ENCODE peak calls at places on chromosomes 3 and 15, in seven cellular contexts. S is thoracic aorta, P is suprapubic skin, C is IMR-90, H is Panc1, F is cardiac muscle cell, W is astrocyte of the spinal cord. Q is an unnamed sample.

GRCh38 chr3:122100591-122101491 is 45.7 kb downstream of the CD86 start:
- DNase-seq in F (no peak), H (no peak), S (no peak), C (no peak), P (no peak), W (no peak), Q (peak)

GRCh38 chr3:56851966-56852884 is 50.5 kb upstream of the ARHGEF3 start:
- DNase-seq in C (no peak), S (no peak), W (no peak), P (no peak), F (no peak), H (no peak), Q (no peak)

GRCh38 chr3:136678981-136679380 is 73.2 kb downstream of the STAG1 start:
- DNase-seq in S (no peak), P (no peak), W (peak), H (no peak), F (no peak), C (no peak), Q (no peak)

GRCh38 chr3:71428841-71429609 is 154.5 kb downstream of the FOXP1 start:
- DNase-seq in F (no peak), C (peak), H (no peak), W (peak), S (no peak), P (no peak), Q (no peak)

GRCh38 chr15:64247906-64248541 is 85.2 kb upstream of the PPIB start:
- DNase-seq in W (peak), P (no peak), C (peak), H (peak), S (no peak), F (no peak), Q (peak)

GRCh38 chr15:89830622-89831021 is 16.0 kb upstream of the ANPEP start:
- DNase-seq in H (no peak), S (no peak), C (no peak), W (no peak), F (no peak), P (no peak), Q (no peak)

GRCh38 chr3:184299488-184300376 is 691 bp downstream of the PSMD2 start:
- DNase-seq in C (peak), P (peak), H (no peak), S (no peak), W (peak), F (no peak), Q (no peak)

GRCh38 chr3:52053307-52054304 is 2.8 kb downstream of the DUSP7 start:
- DNase-seq in F (no peak), P (peak), H (no peak), W (no peak), C (peak), S (no peak), Q (no peak)

GRCh38 chr15:89835190-89835564 is 20.5 kb upstream of the ANPEP start:
- DNase-seq in P (no peak), C (no peak), W (no peak), H (no peak), F (no peak), S (no peak), Q (no peak)

GRCh38 chr3:162338514-162338913 is 841.9 kb downstream of the OTOL1 start:
- DNase-seq in F (no peak), W (peak), S (no peak), H (no peak), P (no peak), C (peak), Q (no peak)

GRCh38 chr15:67836134-67836455 is 3.8 kb downstream of the RNU6-1 start:
- DNase-seq in C (no peak), S (no peak), F (no peak), W (no peak), H (no peak), P (peak), Q (no peak)
- H3K4me3 ChIP-seq in C (peak), S (peak), F (peak), W (peak), H (no peak), P (peak), Q (peak)

DNA sequence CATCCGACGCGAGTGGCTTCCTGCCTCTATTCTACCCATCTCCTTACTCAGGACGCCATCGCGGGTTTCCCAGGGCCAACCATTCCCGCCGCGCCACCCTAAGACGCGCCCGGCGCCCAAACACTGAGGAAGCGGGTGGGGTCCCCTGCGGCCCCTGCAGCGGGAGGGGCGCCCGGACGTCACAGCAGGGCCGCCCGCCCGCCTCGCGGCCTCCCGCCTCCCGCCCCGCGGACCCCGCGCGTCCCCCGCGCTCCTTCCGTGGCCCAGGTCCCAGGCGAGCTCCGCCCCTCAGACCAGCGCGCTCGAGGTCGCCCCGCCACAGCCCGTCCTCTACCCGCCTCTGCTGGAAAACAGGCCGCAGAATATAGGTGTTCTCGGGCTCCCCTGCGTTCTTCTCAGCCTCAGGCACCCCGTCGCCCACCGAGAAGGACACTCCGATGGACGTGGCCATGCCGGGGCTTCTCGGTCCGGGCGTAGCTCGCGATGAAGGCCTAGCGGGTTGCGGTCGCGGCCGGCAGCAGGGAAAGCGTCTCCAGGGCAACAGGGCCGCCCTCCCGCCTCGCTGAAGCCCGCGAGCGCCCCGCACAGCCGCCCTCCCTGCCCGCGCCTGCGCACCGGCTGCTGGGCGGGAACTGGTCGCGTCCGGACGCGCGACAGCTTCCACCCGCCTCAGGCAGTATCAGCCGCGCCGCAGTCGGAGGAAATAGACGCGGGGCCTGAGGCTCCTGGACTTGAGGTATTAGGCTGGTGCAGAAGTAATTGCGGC is at the start of gene DYNLT2B:
- DNase-seq in P (peak), F (peak), H (peak), W (peak), C (peak), S (peak), Q (peak)
- TF ChIP-seq CTCF in P (no peak), F (no peak), H (no peak), W (no peak), C (no peak), S (no peak), Q (no peak)

GRCh38 chr15:40512440-40512839 is 41.7 kb downstream of the CHST14 start:
- DNase-seq in S (no peak), P (no peak), F (no peak), H (no peak), W (no peak), C (no peak), Q (no peak)
- H3K4me3 ChIP-seq in S (no peak), P (no peak), F (no peak), H (no peak), W (no peak), C (no peak), Q (no peak)

GRCh38 chr15:73539726-73540125 is 93.5 kb downstream of the NPTN start:
- DNase-seq in W (no peak), S (no peak), C (no peak), F (no peak), P (no peak), H (no peak), Q (no peak)
- TF ChIP-seq CTCF in W (no peak), S (no peak), C (no peak), F (no peak), P (no peak), H (peak), Q (no peak)

GRCh38 chr3:16912400-16913263 is 27.9 kb downstream of the PLCL2 start:
- DNase-seq in P (no peak), W (no peak), F (no peak), H (no peak), C (no peak), S (no peak), Q (peak)

GRCh38 chr3:16910207-16910606 is 25.5 kb downstream of the PLCL2 start:
- DNase-seq in F (no peak), H (no peak), P (no peak), W (no peak), S (no peak), C (no peak), Q (no peak)

GRCh38 chr3:16916840-16917239 is 32.1 kb downstream of the PLCL2 start:
- DNase-seq in C (no peak), F (no peak), S (no peak), H (no peak), P (no peak), W (peak), Q (no peak)

GRCh38 chr3:16909802-16910201 is 25.0 kb downstream of the PLCL2 start:
- DNase-seq in W (no peak), C (no peak), H (no peak), P (no peak), F (no peak), S (no peak), Q (no peak)

DNA sequence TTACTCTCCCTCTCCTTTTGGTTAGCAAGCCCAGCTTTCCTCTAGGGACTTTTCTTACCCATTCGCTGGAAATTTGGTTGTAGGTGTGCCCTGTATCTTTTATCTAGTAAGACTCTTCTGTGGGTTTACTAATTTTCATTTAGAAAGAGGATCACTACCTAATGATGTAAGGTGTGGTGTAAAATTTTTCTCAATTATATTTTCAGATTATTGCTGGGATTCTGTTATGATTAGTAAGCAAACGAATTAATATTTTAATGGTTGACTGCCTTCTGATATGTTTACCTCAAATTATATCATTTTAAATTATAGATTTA is 28.5 kb downstream of the PLCL2 start:
- DNase-seq in H (no peak), P (no peak), C (no peak), W (no peak), S (no peak), F (no peak), Q (no peak)
- H3K4me3 ChIP-seq in H (no peak), P (no peak), C (no peak), W (no peak), S (no peak), F (no peak), Q (no peak)

DNA sequence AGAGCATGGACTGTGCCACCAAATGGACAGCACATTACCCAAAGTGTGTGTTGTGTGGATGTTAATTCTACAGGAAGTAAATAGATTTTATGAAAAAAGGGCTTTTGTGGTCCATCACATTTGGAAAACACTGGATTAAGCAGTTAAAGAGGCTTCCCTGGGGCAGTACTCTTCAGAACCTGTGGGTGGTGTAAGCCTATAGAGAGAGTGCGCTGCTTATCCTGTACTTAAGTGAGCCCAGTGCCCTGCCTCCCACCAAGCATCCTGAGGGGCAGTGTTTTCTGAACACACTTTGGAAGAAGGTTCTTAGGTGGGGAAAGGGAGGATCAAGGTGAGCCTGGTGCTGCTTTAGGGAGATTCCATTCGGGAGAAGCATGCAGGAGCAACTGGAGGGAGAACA is 10.9 kb downstream of the TTLL3 start:
- DNase-seq in W (no peak), S (no peak), P (no peak), H (no peak), C (peak), F (peak), Q (no peak)
- TF ChIP-seq CTCF in W (peak), S (no peak), P (no peak), H (no peak), C (peak), F (peak), Q (peak)

GRCh38 chr3:142663865-142664264 is 60.0 kb upstream of the TRPC1 start:
- DNase-seq in P (no peak), H (no peak), W (no peak), S (no peak), F (no peak), C (no peak), Q (no peak)

GRCh38 chr3:142657033-142657432 is 60.8 kb downstream of the PLS1 start:
- DNase-seq in S (no peak), F (no peak), C (no peak), P (no peak), W (no peak), H (no peak), Q (no peak)

GRCh38 chr3:142660379-142660778 is 63.5 kb upstream of the TRPC1 start:
- DNase-seq in H (no peak), S (no peak), C (no peak), W (no peak), F (no peak), P (no peak), Q (no peak)

GRCh38 chr3:142664311-142664710 is 59.5 kb upstream of the TRPC1 start:
- DNase-seq in S (no peak), C (no peak), H (no peak), F (no peak), W (no peak), P (no peak), Q (no peak)

GRCh38 chr3:142660904-142661303 is 62.9 kb upstream of the TRPC1 start:
- DNase-seq in F (no peak), W (no peak), C (no peak), S (no peak), P (no peak), H (no peak), Q (no peak)
- H3K4me3 ChIP-seq in F (no peak), W (no peak), C (no peak), S (no peak), P (no peak), H (no peak), Q (no peak)

DNA sequence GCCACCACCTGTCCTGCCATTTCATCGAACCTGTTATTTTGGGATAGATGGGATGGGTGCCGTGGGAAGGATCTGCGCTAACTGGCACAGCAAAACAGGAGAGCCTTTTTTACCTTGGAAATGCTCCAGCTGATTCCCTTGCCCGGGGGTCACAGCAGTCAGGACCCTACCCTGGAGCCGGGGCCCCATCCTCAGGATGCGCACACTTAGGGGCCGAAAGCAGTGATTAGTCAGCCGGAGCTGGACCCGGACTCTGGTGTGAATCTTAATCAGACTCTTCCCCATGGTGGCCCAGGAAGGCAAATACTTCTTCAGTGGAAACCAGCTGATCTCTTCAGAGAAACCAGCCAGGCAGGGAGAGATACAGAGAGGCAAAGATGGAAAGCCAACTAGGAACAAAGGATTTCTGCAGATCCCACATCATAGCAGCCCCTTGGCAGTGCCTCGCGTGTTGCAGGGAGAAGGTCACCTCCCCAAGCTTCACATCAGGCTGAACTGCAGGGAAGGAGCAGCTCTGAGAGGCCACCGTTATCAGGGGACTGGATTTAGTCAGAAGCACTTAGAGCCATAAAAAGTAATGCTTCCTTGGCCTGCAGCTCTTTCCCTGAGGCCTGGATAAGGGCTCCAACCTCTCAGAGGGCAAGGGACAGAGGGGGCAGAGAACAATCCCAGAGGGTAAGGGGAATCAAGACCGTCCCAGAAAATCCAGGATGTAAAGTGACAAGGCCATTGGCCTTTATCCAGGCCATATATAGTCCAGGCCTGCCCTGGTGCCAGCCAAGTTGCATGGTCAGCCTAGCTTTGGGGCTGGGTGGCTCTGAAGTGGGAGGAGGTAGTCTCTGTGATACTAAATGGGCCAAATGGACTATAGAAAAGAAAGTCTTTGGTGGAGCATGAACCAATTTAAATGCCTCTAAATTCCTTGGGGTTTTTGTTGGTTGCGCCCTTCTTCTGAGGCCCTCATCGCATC is 52.9 kb downstream of the WDR76 start:
- DNase-seq in F (peak), W (no peak), S (no peak), C (no peak), P (no peak), H (no peak), Q (no peak)
- TF ChIP-seq CTCF in F (no peak), W (no peak), S (no peak), C (no peak), P (no peak), H (no peak), Q (no peak)

DNA sequence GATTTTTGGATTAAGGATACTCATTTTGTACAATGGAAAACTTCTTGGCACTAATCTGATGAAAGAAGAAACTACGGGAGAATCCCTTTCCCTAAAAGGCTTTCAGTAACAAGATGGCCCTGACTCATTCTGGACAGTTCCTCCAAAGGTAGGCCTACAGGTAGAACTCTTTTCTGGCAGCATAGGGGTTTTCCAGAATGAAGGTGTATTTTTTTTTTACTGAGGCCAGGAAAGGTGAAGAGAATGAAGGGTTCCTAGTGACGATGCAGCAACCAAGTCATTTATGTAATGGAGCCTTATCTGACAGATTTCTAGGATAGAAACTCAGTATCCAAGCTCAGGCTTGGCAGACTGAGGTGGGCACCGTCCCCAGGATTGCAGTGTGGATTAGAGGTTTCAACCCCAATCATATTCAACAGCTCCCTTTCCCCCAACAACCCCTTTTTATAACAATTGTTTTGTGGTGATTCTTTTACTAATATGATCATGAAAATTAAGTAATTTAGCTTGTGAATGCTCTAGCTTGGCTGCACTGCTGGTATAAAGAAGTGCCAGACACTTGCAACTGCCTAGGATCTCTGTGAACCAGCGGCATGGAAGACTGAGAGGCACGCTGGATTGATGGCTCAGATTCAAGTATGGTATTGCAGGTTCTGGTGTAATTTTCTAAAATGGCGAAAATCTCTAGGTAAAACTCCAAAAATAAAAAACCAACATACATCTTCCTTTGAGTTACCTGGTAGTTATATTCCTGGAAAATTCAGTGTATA is 8.7 kb upstream of the TRIM69 start:
- DNase-seq in P (no peak), H (no peak), W (no peak), F (no peak), S (no peak), C (no peak), Q (no peak)
- H3K4me3 ChIP-seq in P (no peak), H (peak), W (no peak), F (peak), S (peak), C (no peak), Q (peak)

GRCh38 chr3:107643038-107643883 is 120.5 kb downstream of the BBX start:
- DNase-seq in W (no peak), P (no peak), C (no peak), F (peak), H (no peak), S (no peak), Q (no peak)
- TF ChIP-seq CTCF in W (peak), P (no peak), C (peak), F (peak), H (peak), S (no peak), Q (peak)